ENCODE peak calls at places on chromosomes 6 and 20, in five cellular contexts. B is CD4-positive, alpha-beta T cell; D is WTC11; K is ovary; T is left ventricle myocardium inferior. N is an unnamed sample.

GRCh38 chr6:33683051-33683571 is 28.4 kb downstream of the UQCC2 start:
- DNase-seq in D (no peak), B (no peak), T (no peak), K (no peak), N (no peak)

GRCh38 chr6:112690497-112691202 is 343.5 kb downstream of the RFPL4B start:
- DNase-seq in T (no peak), K (no peak), B (no peak), D (no peak), N (no peak)

GRCh38 chr6:14924126-14925024 is 321.5 kb upstream of the JARID2 start:
- DNase-seq in D (peak; percentile 72), K (no peak), T (no peak), B (no peak), N (no peak)

GRCh38 chr20:17066955-17067354 is 159.9 kb upstream of the PCSK2 start:
- DNase-seq in K (no peak), T (no peak), D (no peak), B (no peak), N (no peak)

GRCh38 chr6:108804976-108805375 is 43.2 kb upstream of the ARMC2 start:
- DNase-seq in B (no peak), T (no peak), D (no peak), K (no peak), N (no peak)

GRCh38 chr20:21994203-21994602 is 288.7 kb downstream of the PAX1 start:
- DNase-seq in K (no peak), D (no peak), B (no peak), T (no peak), N (no peak)

GRCh38 chr6:169724554-169725269 is 412 bp upstream of the PHF10 start:
- DNase-seq in T (peak; percentile 53), D (peak; percentile 72), K (peak; percentile 77), B (peak; percentile 65), N (no peak)

GRCh38 chr20:35716330-35716729 is 17.1 kb downstream of the ROMO1 start:
- DNase-seq in B (no peak), K (no peak), D (no peak), T (no peak), N (no peak)

GRCh38 chr6:21523652-21524051 is 69.9 kb upstream of the SOX4 start:
- DNase-seq in D (no peak), K (no peak), B (no peak), T (no peak), N (no peak)

GRCh38 chr20:48846516-48847492 is 19.0 kb upstream of the PREX1 start:
- DNase-seq in K (no peak), T (no peak), D (peak; percentile 54), B (no peak), N (no peak)

GRCh38 chr20:21781446-21782075 is 76.1 kb downstream of the PAX1 start:
- DNase-seq in D (peak; percentile 27), K (no peak), T (no peak), B (no peak), N (no peak)

GRCh38 chr6:144063744-144064401 is 31.5 kb downstream of the SF3B5 start:
- DNase-seq in B (peak; percentile 91), T (peak; percentile 85), K (peak; percentile 41), D (peak; percentile 78), N (peak; percentile 52)

GRCh38 chr6:149043476-149044130 is 273.9 kb upstream of the TAB2 start:
- DNase-seq in T (no peak), K (no peak), D (peak; percentile 73), B (no peak), N (no peak)
- TF ChIP-seq CTCF in T (peak; percentile 26), K (no peak), D (peak; percentile 53), B (no peak), N (no peak)

GRCh38 chr6:36834576-36835293 is 4.5 kb downstream of the CPNE5 start:
- DNase-seq in D (peak; percentile 36), B (no peak), K (no peak), T (no peak), N (no peak)

GRCh38 chr6:36837686-36838085 is 1.6 kb downstream of the CPNE5 start:
- DNase-seq in K (no peak), D (no peak), B (no peak), T (no peak), N (no peak)

GRCh38 chr6:36836771-36837339 is 2.4 kb downstream of the CPNE5 start:
- DNase-seq in B (no peak), D (no peak), T (no peak), K (no peak), N (no peak)

GRCh38 chr6:36838896-36839818 is at the start of gene CPNE5:
- DNase-seq in K (no peak), T (peak; percentile 56), D (peak; percentile 50), B (no peak), N (no peak)

GRCh38 chr6:36836091-36836770 is 3.0 kb downstream of the CPNE5 start:
- DNase-seq in K (no peak), B (no peak), T (no peak), D (no peak), N (no peak)
- TF ChIP-seq CTCF in K (no peak), B (no peak), T (peak; percentile 26), D (no peak), N (no peak)

GRCh38 chr20:3276400-3277015 is 37.5 kb upstream of the SLC4A11 start:
- DNase-seq in T (no peak), B (no peak), D (peak; percentile 23), K (no peak), N (no peak)
- TF ChIP-seq CTCF in T (peak; percentile 29), B (no peak), D (no peak), K (no peak), N (no peak)

DNA sequence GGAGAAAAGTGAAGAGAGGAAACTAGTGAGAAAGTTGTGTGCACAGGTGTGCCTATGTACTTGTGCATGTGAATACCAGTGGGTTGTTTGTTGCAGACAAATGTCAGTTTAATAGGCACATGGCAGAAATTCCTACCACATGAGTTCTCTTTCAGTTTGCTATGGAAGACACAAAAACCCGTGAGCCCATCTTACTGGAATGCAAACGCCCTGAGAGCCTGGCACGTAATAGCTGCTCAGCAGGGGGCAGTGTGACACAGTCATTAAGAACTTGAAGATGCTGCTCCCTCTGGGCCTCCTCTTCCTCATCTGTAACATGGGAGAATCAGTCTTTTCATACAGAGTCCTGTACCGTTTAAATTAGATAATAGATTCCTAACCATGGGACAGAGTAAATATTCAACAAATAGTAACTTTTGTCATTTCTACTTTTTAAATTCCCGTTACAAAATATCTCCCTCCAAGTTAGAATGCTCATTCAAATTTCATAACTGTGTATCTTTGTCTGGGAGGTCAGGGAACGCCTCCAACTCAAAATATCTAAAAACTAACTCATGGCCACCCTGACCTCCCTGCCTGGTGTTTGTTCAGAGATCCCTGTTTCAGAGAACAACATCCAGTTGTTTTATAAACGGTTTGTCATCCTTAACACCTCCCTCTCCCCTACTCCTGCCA is 802.9 kb downstream of the MAFB start:
- DNase-seq in D (peak; percentile 72), K (peak; percentile 41), B (no peak), T (peak; percentile 70), N (peak; percentile 58)
- TF ChIP-seq CTCF in D (peak; percentile 24), K (no peak), B (no peak), T (peak; percentile 74), N (no peak)